ENCODE peak calls at places on chromosomes 11 and 22, in five cellular contexts. I is SK-N-SH, U is uterus, D is MM.1S, B is upper lobe of right lung. G is an unnamed sample.

GRCh38 chr11:40247023-40247422 is 1212.4 kb downstream of the LRRC4C start:
- DNase-seq in B (no peak), I (no peak), U (no peak), D (no peak), G (no peak)

GRCh38 chr11:118922745-118923627 is 2.7 kb downstream of the BCL9L start:
- DNase-seq in B (no peak), D (no peak), U (no peak), I (peak), G (no peak)

GRCh38 chr11:46892109-46892508 is 26.2 kb downstream of the LRP4 start:
- DNase-seq in U (no peak), B (no peak), I (no peak), D (no peak), G (no peak)

GRCh38 chr22:45450931-45451651 is 37.6 kb downstream of the RIBC2 start:
- DNase-seq in D (no peak), I (no peak), U (peak), B (no peak), G (no peak)

GRCh38 chr22:44802071-44802700 is 49.8 kb downstream of the ARHGAP8 start:
- DNase-seq in I (no peak), B (no peak), U (no peak), D (no peak), G (no peak)

GRCh38 chr11:113593698-113594308 is 112.3 kb downstream of the TMPRSS5 start:
- DNase-seq in U (no peak), B (no peak), I (no peak), D (no peak), G (no peak)

GRCh38 chr11:118358071-118358470 is 1.3 kb upstream of the UBE4A start:
- DNase-seq in U (no peak), B (no peak), D (no peak), I (no peak), G (no peak)

GRCh38 chr22:36383110-36383581 is 4.6 kb downstream of the MYH9 start:
- DNase-seq in I (no peak), D (peak), U (no peak), B (no peak), G (peak)

GRCh38 chr11:78085972-78086371 is 6.3 kb upstream of the NDUFC2 start:
- DNase-seq in I (no peak), D (no peak), B (no peak), U (no peak), G (no peak)

GRCh38 chr11:69304686-69305085 is 10.7 kb downstream of the MYEOV start:
- DNase-seq in I (no peak), D (no peak), U (no peak), B (no peak), G (no peak)

GRCh38 chr11:86497310-86497709 is 122.6 kb downstream of the CCDC81 start:
- DNase-seq in U (no peak), I (no peak), B (no peak), D (no peak), G (no peak)

GRCh38 chr11:65611758-65612603 is 2.0 kb downstream of the MAP3K11 start:
- DNase-seq in D (no peak), U (no peak), I (no peak), B (no peak), G (no peak)

GRCh38 chr11:45684440-45684839 is 19.0 kb upstream of the CHST1 start:
- DNase-seq in U (no peak), I (no peak), B (no peak), D (no peak), G (no peak)

GRCh38 chr11:37929100-37929649 is 1331.1 kb upstream of the RAG2 start:
- DNase-seq in B (no peak), I (no peak), U (no peak), D (no peak), G (no peak)

GRCh38 chr11:5694642-5695041 is 5.1 kb downstream of the TRIM22 start:
- DNase-seq in U (no peak), B (no peak), I (no peak), D (no peak), G (no peak)

GRCh38 chr11:46918087-46918751 is at the start of gene LRP4:
- DNase-seq in B (no peak), D (peak), I (peak), U (peak), G (no peak)

GRCh38 chr22:49916851-49917250 is 1.4 kb downstream of the ALG12 start:
- DNase-seq in B (no peak), I (no peak), U (no peak), D (no peak), G (no peak)
- H3K4me3 ChIP-seq in B (peak), I (no peak), U (no peak), D (no peak), G (no peak)

GRCh38 chr11:64606796-64607380 is 15.9 kb downstream of the SLC22A12 start:
- DNase-seq in U (no peak), I (no peak), B (no peak), D (no peak), G (no peak)

GRCh38 chr11:64608636-64609035 is 17.6 kb downstream of the SLC22A12 start:
- DNase-seq in D (no peak), I (no peak), B (no peak), U (peak), G (no peak)

GRCh38 chr11:64605656-64606585 is 14.9 kb downstream of the SLC22A12 start:
- DNase-seq in U (no peak), D (no peak), I (no peak), B (no peak), G (no peak)

GRCh38 chr11:64608260-64608538 is 17.2 kb downstream of the SLC22A12 start:
- DNase-seq in I (no peak), B (no peak), D (no peak), U (no peak), G (no peak)

GRCh38 chr11:64607381-64608259 is 16.6 kb downstream of the SLC22A12 start:
- DNase-seq in U (peak), D (no peak), I (no peak), B (no peak), G (no peak)
- H3K4me3 ChIP-seq in U (peak), D (no peak), I (no peak), B (no peak), G (no peak)

DNA sequence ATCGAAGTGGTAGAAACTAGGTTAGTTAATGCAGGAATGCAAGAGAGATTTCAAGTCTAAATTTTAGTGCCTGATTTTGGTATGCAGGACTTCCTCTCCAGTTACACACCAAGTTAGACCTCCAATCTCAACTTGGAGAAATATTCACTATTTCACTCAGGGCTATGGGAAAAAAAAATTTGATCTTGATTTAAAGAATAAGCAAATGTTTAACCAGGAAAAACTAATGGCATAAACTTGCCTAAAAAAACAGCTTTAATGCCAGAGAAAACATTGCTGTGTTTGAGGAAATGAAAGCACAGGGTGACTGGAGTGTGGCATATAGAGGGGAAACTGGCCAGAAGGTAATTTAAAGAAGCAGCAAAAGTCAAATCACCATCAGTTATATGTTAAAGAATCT is 575.4 kb upstream of the LRRC4C start:
- DNase-seq in I (no peak), D (no peak), B (no peak), U (no peak), G (no peak)
- H3K4me3 ChIP-seq in I (no peak), D (no peak), B (no peak), U (no peak), G (no peak)

GRCh38 chr11:125457814-125458343 is 38.2 kb downstream of the FEZ1 start:
- DNase-seq in U (no peak), D (no peak), B (no peak), I (no peak), G (no peak)
- H3K4me3 ChIP-seq in U (no peak), D (no peak), B (no peak), I (no peak), G (no peak)

DNA sequence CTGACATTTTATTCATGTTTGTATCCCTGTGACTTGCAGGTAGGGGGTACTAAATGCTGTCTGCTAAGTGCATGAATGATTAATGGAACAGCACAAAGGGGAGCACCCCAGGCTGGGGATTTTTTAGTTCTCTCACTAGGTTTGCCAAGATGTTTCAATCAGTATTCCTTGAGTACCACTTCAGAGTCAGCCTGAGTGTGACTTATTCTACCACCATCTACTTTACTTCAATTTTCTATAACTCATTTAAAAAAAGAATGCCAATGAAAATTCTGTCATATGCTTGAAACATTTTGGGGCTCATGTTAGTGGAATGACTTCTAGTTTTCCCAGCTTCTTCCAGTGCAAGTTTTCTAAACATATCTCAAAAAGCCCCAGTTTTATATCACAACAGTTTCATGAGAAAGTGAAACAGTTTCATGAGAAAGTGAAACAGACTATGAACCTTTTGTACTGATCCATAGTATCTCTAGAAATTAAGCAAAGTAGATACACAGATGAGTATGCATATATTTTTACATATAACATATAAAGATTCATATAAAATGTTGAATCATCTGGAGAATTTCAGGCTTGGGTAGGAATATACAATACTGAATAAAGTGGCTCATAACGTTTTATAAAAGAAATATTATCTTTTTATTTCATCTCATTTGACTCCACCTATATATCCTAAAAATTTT is 252.4 kb downstream of the GRM5 start:
- DNase-seq in D (peak), I (no peak), U (no peak), B (no peak), G (no peak)
- H3K4me3 ChIP-seq in D (no peak), I (no peak), U (no peak), B (no peak), G (no peak)

DNA sequence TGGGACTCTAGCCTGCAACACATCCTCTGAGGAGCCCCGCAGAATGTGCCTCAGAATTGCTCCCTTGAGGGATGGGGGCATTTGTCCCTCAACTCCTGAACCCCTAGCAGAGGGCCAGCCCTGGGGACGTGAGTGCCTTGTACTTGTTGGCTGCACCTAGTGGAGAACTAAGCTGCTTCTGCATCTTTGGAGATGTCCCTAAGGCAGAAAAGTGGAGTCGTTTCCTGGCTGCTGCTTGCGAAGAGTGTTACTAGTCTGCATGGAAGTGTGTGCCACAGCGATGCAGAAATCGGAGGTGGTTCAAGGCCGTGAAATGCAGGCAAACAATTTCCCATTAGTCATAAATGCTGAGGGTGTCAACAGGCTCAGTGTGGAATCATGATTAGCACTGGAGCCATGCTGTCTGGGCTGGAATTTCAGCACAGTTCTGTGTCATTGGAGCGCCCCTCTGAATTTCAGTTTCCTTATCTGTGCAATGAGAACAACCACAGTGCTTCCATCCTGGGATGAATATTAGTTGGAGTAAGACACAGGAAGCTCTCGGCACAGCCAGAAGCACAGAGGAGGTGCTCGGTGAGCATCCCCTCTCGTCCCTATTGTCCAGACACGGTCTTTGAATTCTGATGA is 56.5 kb downstream of the MIAT start:
- DNase-seq in D (no peak), B (no peak), U (no peak), I (no peak), G (no peak)
- H3K4me3 ChIP-seq in D (no peak), B (no peak), U (no peak), I (no peak), G (no peak)

DNA sequence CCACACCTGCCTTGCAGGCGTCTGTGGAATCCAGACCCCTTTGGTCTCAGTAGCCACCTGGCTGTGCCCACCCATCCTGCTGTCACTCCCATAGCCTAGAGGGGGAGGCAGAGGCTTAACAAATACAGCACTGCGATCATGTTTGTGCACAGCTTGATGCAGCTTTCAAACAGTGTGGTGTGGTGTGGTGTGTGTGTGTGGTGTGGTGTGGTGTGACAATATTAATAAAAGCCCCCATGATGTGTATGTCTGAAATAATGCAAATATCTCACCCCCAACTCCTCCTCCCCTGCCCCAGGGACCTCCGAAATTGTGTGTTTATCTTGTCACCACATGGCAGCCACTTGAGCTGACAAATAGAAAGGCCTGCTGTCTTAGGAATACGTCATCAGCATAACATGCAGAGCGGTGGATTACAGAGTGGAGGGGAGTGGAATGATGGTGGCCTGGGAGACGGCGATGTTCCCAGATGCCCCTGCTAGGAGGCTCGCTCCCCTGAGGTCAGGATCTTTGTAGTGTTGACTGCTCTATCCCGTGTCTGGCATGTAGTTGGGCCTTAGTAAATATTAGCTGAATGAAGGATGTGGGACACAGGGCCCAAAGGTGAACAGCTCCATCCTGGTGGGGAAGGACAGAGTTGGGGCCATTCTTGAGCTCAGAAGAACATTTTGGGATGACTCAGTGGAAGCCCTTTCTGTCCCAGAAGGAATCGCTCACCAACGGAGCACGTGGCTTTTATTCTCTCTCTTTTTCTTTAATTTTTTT is 2.8 kb downstream of the PDXP start:
- DNase-seq in I (peak), D (no peak), B (no peak), U (peak), G (no peak)
- H3K4me3 ChIP-seq in I (peak), D (no peak), B (no peak), U (no peak), G (no peak)

G was measured in Jurkat, Clone E6-1.